ENCODE peak calls at places on chromosomes 12 and 14, in nine cellular contexts. H is endothelial cell of umbilical vein, X is hepatocyte, K is K562, M is foreskin fibroblast, Z is heart right ventricle, I is AG04450, A is heart left ventricle, Y is psoas muscle. U is an unnamed sample.

GRCh38 chr12:83003026-83003425 is 316.3 kb downstream of the TMTC2 start:
- DNase-seq in H (no peak), X (no peak), K (no peak), M (no peak), Z (no peak), I (no peak), A (no peak), Y (no peak), U (no peak)

GRCh38 chr14:92938235-92938875 is 15.4 kb downstream of the CHGA start:
- DNase-seq in H (no peak), X (no peak), K (no peak), M (no peak), Z (no peak), I (no peak), A (no peak), Y (peak), U (no peak)

GRCh38 chr14:60590907-60591510 is 58.3 kb downstream of the SIX1 start:
- DNase-seq in H (no peak), X (no peak), K (no peak), M (no peak), Z (no peak), I (no peak), A (no peak), Y (no peak), U (peak)

GRCh38 chr12:121331268-121331667 is 20.9 kb downstream of the ANAPC5 start:
- DNase-seq in H (no peak), X (no peak), K (no peak), M (no peak), Z (no peak), I (no peak), A (no peak), Y (no peak), U (no peak)

GRCh38 chr14:61569783-61570182 is 125.5 kb upstream of the HIF1A start:
- DNase-seq in H (peak), X (no peak), K (no peak), M (no peak), Z (peak), I (no peak), A (no peak), Y (peak), U (peak)

GRCh38 chr14:50812856-50813543 is 18.0 kb downstream of the NIN start:
- DNase-seq in H (no peak), X (no peak), K (no peak), M (no peak), Z (no peak), I (no peak), A (no peak), Y (no peak), U (no peak)

GRCh38 chr12:2402180-2402579 is 349.4 kb downstream of the CACNA1C start:
- DNase-seq in H (no peak), X (no peak), K (no peak), M (no peak), Z (no peak), I (no peak), A (no peak), Y (no peak), U (no peak)

GRCh38 chr14:52609445-52610044 is 56.9 kb downstream of the GPR137C start:
- DNase-seq in H (no peak), X (no peak), K (no peak), M (no peak), Z (no peak), I (no peak), A (no peak), Y (no peak), U (no peak)

GRCh38 chr12:3489057-3489456 is 1.9 kb upstream of the PRMT8 start:
- DNase-seq in H (no peak), X (no peak), K (no peak), M (peak), Z (no peak), I (no peak), A (no peak), Y (no peak), U (peak)

GRCh38 chr12:52860102-52860838 is 11.5 kb upstream of the KRT78 start:
- DNase-seq in H (no peak), X (no peak), K (no peak), M (no peak), Z (no peak), I (no peak), A (no peak), Y (no peak), U (peak)

GRCh38 chr14:54627325-54627717 is 60.4 kb downstream of the SAMD4A start:
- DNase-seq in H (peak), X (no peak), K (no peak), M (no peak), Z (no peak), I (no peak), A (no peak), Y (no peak), U (no peak)
- H3K4me3 ChIP-seq in H (peak), X (no peak), K (no peak), M (no peak), Z (peak), I (peak), A (peak), Y (peak), U (no peak)

DNA sequence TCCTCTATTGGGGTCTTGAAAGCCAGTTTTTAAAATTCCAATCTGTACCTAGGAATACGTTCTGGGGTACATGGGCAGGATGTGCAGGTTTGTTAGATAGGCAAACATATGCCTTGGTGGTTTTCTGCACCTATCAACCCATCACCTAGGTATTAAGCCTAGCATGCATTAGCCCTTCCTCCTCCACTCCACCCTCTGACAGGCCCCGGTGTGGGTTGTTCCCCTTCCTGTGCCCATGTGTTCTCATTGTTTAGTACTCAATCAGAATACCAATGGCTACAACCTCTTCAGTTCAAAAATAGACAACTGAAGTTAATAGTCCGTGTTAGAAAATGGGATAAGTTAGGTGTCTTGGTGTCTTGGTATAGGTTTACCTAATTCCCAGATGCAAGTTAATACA is 3.4 kb downstream of the NTS start:
- DNase-seq in H (no peak), X (no peak), K (no peak), M (no peak), Z (no peak), I (no peak), A (no peak), Y (no peak), U (no peak)
- H3K4me3 ChIP-seq in H (no peak), X (no peak), K (no peak), M (no peak), Z (no peak), I (no peak), A (no peak), Y (no peak), U (no peak)

GRCh38 chr12:67991158-67991557 is 1.9 kb downstream of the IFNG-AS1 start:
- DNase-seq in H (no peak), X (no peak), K (no peak), M (no peak), Z (no peak), I (no peak), A (no peak), Y (no peak), U (no peak)
- H3K4me3 ChIP-seq in H (no peak), X (no peak), K (no peak), M (no peak), Z (no peak), I (no peak), A (peak), Y (no peak), U (no peak)

DNA sequence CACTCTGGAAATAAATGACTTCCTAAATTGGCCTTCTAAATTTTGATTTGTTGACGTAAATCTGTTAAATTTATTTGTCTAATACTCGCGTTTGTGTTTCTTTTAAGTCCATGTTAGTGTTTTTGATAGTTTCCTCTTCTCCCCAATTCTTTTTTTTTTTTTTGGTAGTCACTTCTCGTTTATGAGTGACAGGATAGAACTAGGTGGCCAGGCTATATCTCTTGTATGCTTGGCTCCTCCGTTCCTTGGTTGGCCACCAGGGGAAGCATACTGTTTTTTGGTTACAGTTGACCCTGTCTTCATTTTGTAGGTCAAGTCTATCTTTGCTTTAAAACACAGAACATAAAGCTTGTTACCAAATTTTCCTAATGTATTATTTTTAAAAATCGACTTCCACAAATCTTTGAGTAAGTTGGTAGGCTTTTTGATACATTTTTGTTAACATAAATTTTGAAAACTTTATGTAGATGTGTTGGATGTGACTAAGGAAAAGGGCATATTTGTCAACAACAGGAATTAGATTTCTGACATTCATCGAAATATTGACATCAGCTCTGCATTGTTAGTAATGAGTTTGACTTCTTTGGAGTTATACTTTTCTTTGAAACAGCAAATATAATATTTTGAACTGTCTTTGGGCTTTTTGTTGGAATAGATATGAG is 2.2 kb downstream of the RCOR1 start:
- DNase-seq in H (peak), X (peak), K (peak), M (peak), Z (peak), I (no peak), A (peak), Y (peak), U (peak)
- H3K4me3 ChIP-seq in H (peak), X (peak), K (peak), M (peak), Z (peak), I (peak), A (peak), Y (peak), U (peak)

DNA sequence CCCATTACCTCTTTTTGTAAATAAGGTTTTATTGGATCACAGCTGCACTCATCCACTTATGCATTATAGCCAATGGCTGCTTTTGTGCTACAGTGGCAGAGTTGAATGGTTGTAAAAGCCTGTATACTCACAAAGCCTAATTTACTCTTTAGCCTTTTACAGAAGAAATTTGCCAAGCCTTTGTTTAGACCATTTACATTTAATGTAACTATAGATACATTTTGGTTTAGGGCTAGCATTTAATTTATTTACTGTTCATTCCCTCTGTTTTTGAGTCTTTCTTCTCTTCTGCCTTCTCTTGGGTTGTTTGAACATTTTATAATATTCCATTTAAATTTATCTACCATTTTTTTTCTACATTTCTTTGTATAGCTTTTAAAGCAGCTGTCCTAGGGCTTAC is 217.1 kb upstream of the AMIGO2 start:
- DNase-seq in H (no peak), X (no peak), K (no peak), M (no peak), Z (no peak), I (no peak), A (no peak), Y (no peak), U (no peak)
- H3K4me3 ChIP-seq in H (no peak), X (no peak), K (no peak), M (no peak), Z (no peak), I (no peak), A (no peak), Y (no peak), U (no peak)

GRCh38 chr14:77099425-77100167 is 1.5 kb downstream of the CIPC start:
- DNase-seq in H (peak), X (peak), K (no peak), M (peak), Z (no peak), I (peak), A (no peak), Y (no peak), U (peak)
- H3K4me3 ChIP-seq in H (no peak), X (peak), K (no peak), M (peak), Z (peak), I (peak), A (peak), Y (peak), U (no peak)

DNA sequence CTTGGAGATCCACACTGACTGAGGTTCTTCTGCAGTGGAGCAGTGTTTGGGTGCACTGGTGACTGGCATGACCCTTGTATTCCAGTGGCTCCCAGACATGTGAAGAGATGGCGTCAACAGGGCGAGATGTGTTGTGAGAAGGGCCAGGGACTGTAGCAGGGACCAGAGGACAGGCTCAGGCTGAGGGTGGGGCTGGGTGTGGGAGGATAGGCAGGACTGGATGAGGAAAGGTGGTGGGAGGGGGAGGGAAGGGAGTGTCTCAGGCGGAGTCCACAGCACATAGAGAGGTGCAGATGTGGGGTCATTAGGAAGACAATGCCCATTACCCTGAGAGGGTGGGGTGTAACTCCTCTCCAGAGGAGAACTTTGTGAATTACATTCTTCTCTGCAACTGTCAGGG is 78.5 kb downstream of the DICER1 start:
- DNase-seq in H (no peak), X (no peak), K (no peak), M (no peak), Z (no peak), I (no peak), A (no peak), Y (no peak), U (no peak)
- H3K4me3 ChIP-seq in H (no peak), X (no peak), K (no peak), M (no peak), Z (no peak), I (no peak), A (no peak), Y (no peak), U (no peak)

GRCh38 chr14:99273724-99274345 is 1.8 kb upstream of the BCL11B start:
- DNase-seq in H (no peak), X (peak), K (no peak), M (no peak), Z (no peak), I (no peak), A (no peak), Y (no peak), U (no peak)

GRCh38 chr14:99273025-99273723 is 1.2 kb upstream of the BCL11B start:
- DNase-seq in H (peak), X (peak), K (no peak), M (no peak), Z (no peak), I (no peak), A (no peak), Y (no peak), U (no peak)

GRCh38 chr14:99275222-99275584 is 3.2 kb upstream of the BCL11B start:
- DNase-seq in H (no peak), X (no peak), K (no peak), M (no peak), Z (no peak), I (no peak), A (no peak), Y (no peak), U (no peak)

GRCh38 chr14:99276482-99276881 is 4.5 kb upstream of the BCL11B start:
- DNase-seq in H (no peak), X (no peak), K (no peak), M (no peak), Z (no peak), I (no peak), A (no peak), Y (no peak), U (no peak)

GRCh38 chr14:99274346-99275221 is 2.6 kb upstream of the BCL11B start:
- DNase-seq in H (peak), X (peak), K (peak), M (peak), Z (peak), I (no peak), A (peak), Y (peak), U (peak)
- H3K4me3 ChIP-seq in H (no peak), X (peak), K (no peak), M (peak), Z (peak), I (peak), A (peak), Y (peak), U (peak)

GRCh38 chr12:96326628-96327227 is 73.5 kb downstream of the CDK17 start:
- DNase-seq in H (no peak), X (no peak), K (no peak), M (no peak), Z (no peak), I (no peak), A (no peak), Y (no peak), U (no peak)
- H3K4me3 ChIP-seq in H (no peak), X (no peak), K (no peak), M (no peak), Z (no peak), I (no peak), A (no peak), Y (no peak), U (no peak)

GRCh38 chr12:12819752-12820311 is 6.7 kb downstream of the DDX47 start:
- DNase-seq in H (peak), X (peak), K (no peak), M (peak), Z (no peak), I (peak), A (no peak), Y (no peak), U (peak)
- H3K4me3 ChIP-seq in H (peak), X (no peak), K (no peak), M (no peak), Z (no peak), I (no peak), A (no peak), Y (no peak), U (no peak)

U was measured in astrocyte of the spinal cord.